ENCODE peak calls at places on chromosomes 12 and 14, in seven cellular contexts. S is left lung, G is HepG2, N is adrenal gland, K is transverse colon, V is ovary, U is heart right ventricle. M is an unnamed sample. For H3K4me1, the result is how much of the 10 kb centered on the place peaks cover.

GRCh38 chr14:58488550-58488949 is 61.0 kb downstream of the KIAA0586 start:
- DNase-seq in S (no peak), G (no peak), N (no peak), K (no peak), V (no peak), U (no peak), M (no peak)

GRCh38 chr12:52310622-52311281 is 10.4 kb downstream of the KRT83 start:
- DNase-seq in S (no peak), G (no peak), N (no peak), K (no peak), V (no peak), U (no peak), M (no peak)

GRCh38 chr14:28785096-28785952 is 18.7 kb downstream of the FOXG1 start:
- DNase-seq in S (no peak), G (no peak), N (no peak), K (no peak), V (no peak), U (no peak), M (no peak)

GRCh38 chr14:84401631-84402030 is 1128.3 kb upstream of the FLRT2 start:
- DNase-seq in S (no peak), G (no peak), N (no peak), K (no peak), V (no peak), U (no peak), M (no peak)

GRCh38 chr14:90675399-90675798 is 140.8 kb downstream of the TTC7B start:
- DNase-seq in S (no peak), G (no peak), N (peak), K (no peak), V (no peak), U (peak), M (no peak)

GRCh38 chr14:68599896-68600620 is 192.8 kb downstream of the ZFP36L1 start:
- DNase-seq in S (no peak), G (no peak), N (no peak), K (no peak), V (no peak), U (no peak), M (no peak)

GRCh38 chr12:111430418-111431353 is 25.0 kb downstream of the SH2B3 start:
- DNase-seq in S (no peak), G (no peak), N (no peak), K (no peak), V (no peak), U (peak), M (peak)

GRCh38 chr12:7645395-7646177 is 20.1 kb downstream of the APOBEC1 start:
- DNase-seq in S (no peak), G (peak), N (no peak), K (no peak), V (no peak), U (no peak), M (no peak)

GRCh38 chr14:61537567-61538463 is 157.5 kb upstream of the HIF1A start:
- DNase-seq in S (peak), G (peak), N (no peak), K (peak), V (no peak), U (no peak), M (no peak)

GRCh38 chr12:3152013-3152412 is 74.8 kb downstream of the TSPAN9 start:
- DNase-seq in S (no peak), G (no peak), N (no peak), K (no peak), V (peak), U (no peak), M (peak)

GRCh38 chr12:122123051-122123760 is 44.6 kb downstream of the MLXIP start:
- DNase-seq in S (peak), G (peak), N (peak), K (peak), V (peak), U (peak), M (no peak)

GRCh38 chr14:90728951-90729350 is 87.3 kb downstream of the TTC7B start:
- DNase-seq in S (no peak), G (no peak), N (peak), K (no peak), V (no peak), U (no peak), M (no peak)

GRCh38 chr12:32033411-32033810 is 73.2 kb upstream of the BICD1 start:
- DNase-seq in S (no peak), G (no peak), N (no peak), K (no peak), V (no peak), U (no peak), M (no peak)

GRCh38 chr12:46371718-46372130 is 849 bp downstream of the SLC38A2 start:
- DNase-seq in S (peak), G (no peak), N (peak), K (peak), V (peak), U (peak), M (peak)

GRCh38 chr12:49659753-49660152 is 36.4 kb downstream of the PRPF40B start:
- DNase-seq in S (no peak), G (no peak), N (no peak), K (no peak), V (no peak), U (no peak), M (no peak)

GRCh38 chr12:107263980-107264379 is 170.6 kb upstream of the CRY1 start:
- DNase-seq in S (no peak), G (no peak), N (no peak), K (no peak), V (no peak), U (no peak), M (no peak)

GRCh38 chr12:34404377-34405285 is 382.3 kb downstream of the ALG10 start:
- DNase-seq in S (peak), G (no peak), N (peak), K (peak), V (peak), U (no peak), M (peak)

GRCh38 chr14:50961606-50962259 is 17.4 kb upstream of the PYGL start:
- DNase-seq in S (no peak), G (no peak), N (no peak), K (no peak), V (no peak), U (no peak), M (no peak)

DNA sequence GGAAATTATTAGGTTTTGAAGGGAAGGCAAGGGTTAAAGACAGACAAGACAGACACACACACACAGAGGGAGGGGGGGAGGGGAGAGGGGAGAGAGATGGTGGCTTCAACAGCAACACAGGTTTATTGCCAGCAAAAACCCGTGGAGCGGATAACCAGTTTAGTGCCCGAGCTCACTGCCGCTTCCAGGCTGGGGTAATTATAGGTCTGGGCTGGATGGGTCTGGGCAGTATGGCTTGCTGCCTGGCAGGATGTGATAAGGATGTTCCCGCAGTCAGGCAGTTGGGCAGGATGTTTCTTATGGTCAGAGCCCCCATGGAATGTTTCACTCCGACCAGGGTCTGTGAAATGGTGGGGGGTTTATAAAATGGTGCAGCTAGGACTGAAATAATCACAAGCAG is 4.4 kb upstream of the TDRD9 start:
- DNase-seq in S (no peak), G (no peak), N (no peak), K (no peak), V (no peak), U (peak), M (no peak)
- H3K4me3 ChIP-seq in S (no peak), G (no peak), N (no peak), K (no peak), V (no peak), U (no peak), M (no peak)

GRCh38 chr14:76918176-76918750 is 92.1 kb downstream of the LRRC74A start:
- DNase-seq in S (peak), G (no peak), N (peak), K (peak), V (peak), U (peak), M (peak)

GRCh38 chr14:76919431-76919810 is 93.2 kb downstream of the LRRC74A start:
- DNase-seq in S (no peak), G (no peak), N (no peak), K (no peak), V (peak), U (no peak), M (no peak)

GRCh38 chr14:76918751-76919421 is 92.7 kb downstream of the LRRC74A start:
- DNase-seq in S (peak), G (peak), N (peak), K (peak), V (peak), U (peak), M (peak)

GRCh38 chr14:76917759-76918175 is 91.6 kb downstream of the LRRC74A start:
- DNase-seq in S (peak), G (no peak), N (peak), K (no peak), V (peak), U (peak), M (no peak)

DNA sequence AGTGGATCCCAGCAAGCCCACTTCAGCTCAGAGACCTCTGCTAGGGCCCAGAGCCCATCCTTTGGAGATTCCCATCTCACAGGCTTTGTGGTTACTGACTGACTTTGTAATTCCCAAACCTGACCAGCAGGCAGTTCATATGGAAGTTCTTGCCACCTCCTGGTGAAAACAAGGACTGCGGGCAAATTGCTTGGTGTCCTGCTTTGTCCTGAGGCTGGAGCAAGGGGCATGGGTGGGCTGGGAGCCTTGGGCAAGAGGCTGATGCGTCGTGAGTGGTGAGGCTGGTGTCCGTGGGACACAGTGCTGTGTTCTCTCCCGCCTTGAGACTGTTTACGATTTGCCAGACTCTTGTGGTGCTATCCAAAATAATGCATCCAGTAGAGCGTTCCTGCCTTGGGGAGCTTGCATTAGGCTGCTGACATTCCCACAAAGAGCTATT is 91.0 kb downstream of the LRRC74A start:
- DNase-seq in S (peak), G (peak), N (peak), K (peak), V (peak), U (peak), M (no peak)
- H3K4me1 ChIP-seq in S (under half), G (under half), N (under half), K (under half), V (under half), U (under half), M (under half)

DNA sequence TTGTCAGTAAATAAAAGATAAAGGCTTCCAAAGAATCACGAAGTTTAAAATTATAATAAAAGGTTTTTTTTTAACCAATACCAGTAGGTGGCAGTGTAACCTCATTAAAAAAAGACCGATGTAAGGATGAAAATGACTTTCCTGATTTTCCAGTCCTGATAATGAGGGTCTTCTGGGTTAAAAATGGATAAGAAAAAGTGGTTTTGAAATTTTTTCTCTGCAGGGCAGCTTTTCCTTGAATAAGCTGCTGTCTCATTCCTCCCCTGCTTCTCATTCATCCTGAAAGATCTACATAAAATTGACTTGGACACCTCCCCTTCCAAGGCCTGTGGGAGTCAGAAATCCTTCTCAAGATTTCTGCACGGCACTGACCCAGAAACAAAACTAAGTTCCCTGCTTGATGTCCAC is 58.9 kb upstream of the FBXO33 start:
- DNase-seq in S (no peak), G (peak), N (no peak), K (no peak), V (no peak), U (no peak), M (no peak)
- H3K4me3 ChIP-seq in S (no peak), G (no peak), N (no peak), K (no peak), V (no peak), U (no peak), M (no peak)

GRCh38 chr14:31205681-31206535 is 1.7 kb downstream of the HECTD1 start:
- DNase-seq in S (no peak), G (peak), N (no peak), K (no peak), V (no peak), U (no peak), M (no peak)

GRCh38 chr14:31203414-31203742 is 4.2 kb downstream of the HECTD1 start:
- DNase-seq in S (no peak), G (no peak), N (no peak), K (no peak), V (no peak), U (no peak), M (no peak)

GRCh38 chr14:31206536-31207286 is 882 bp downstream of the HECTD1 start:
- DNase-seq in S (peak), G (peak), N (peak), K (peak), V (no peak), U (peak), M (peak)

GRCh38 chr14:31207287-31207745 is 277 bp downstream of the HECTD1 start:
- DNase-seq in S (no peak), G (no peak), N (no peak), K (no peak), V (no peak), U (no peak), M (no peak)

DNA sequence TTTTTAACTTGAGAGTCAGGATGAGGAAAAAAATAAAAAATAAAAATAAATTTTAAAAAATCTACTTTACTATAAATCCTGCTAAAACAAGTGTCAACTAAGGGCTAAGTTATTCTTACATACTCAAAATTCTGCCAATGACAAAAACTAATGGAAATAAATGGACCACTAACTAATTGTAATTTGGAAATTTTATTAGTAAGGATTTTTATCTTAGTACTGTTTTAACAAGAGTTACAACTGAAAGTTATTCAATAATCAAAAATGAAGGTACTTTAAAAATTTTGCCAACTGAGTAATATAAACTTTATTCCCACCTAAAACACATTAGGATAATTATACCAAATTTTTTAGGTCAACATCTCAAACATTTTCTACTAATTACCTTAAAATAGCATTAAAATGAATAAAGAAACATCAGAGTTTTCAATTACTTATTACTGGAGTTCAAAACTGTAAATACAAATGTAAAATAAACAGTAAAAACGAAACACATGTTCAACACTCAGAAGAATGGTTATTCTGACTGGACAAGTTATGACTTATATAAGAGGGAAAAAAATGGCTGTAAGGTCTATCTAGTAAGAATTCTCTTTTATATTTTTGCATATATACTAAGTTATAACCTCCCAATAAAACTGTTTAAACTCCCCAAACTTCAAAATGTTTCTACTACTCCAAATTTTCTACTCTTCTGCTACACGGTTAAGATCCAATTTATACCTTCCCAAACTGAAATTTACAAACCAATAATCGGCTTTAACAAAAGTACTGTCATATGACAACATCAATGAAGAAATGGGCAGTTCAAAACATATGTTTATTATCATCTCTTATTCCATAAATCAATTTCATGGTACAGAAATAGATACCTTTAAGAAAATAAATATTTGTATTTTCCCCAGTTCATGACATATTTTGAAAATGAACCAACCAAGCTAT is 2.7 kb downstream of the HECTD1 start:
- DNase-seq in S (no peak), G (no peak), N (no peak), K (no peak), V (no peak), U (no peak), M (no peak)
- H3K4me1 ChIP-seq in S (under half), G (half or more), N (under half), K (under half), V (under half), U (under half), M (under half)

M was measured in right lobe of liver.